ENCODE peak calls at places on chromosomes 16 and 17, in eight cellular contexts. M is activated CD8-positive, alpha-beta T cell treated with anti-CD3 and anti-CD28 coated beads, Interleukin-2, amount 10 ng/mL, durations not matched to agents 7 days and 5 days; O is CD4-positive, alpha-beta T cell; W is HTR-8/SVneo; S is NCI-H1048; K is SHP77; U is stimulated activated CD4-positive, alpha-beta T cell treated with anti-CD3 and anti-CD28 coated beads, Interleukin-1b, Interleukin-23, amount 100 ng/mL, for 4 hours; R is nephron progenitor cell. J is an unnamed sample.

GRCh38 chr17:30093463-30094147 is 23.0 kb upstream of the NSRP1 start:
- DNase-seq in M (peak), O (peak), W (peak), S (no peak), K (peak), U (no peak), R (peak), J (peak)

GRCh38 chr17:76462556-76463290 is 4.7 kb upstream of the AANAT start:
- DNase-seq in M (no peak), O (no peak), W (no peak), S (no peak), K (no peak), U (no peak), R (no peak), J (no peak)

GRCh38 chr16:83390759-83391158 is 417.0 kb upstream of the HSBP1 start:
- DNase-seq in M (no peak), O (no peak), W (no peak), S (no peak), K (no peak), U (no peak), R (no peak), J (no peak)

GRCh38 chr16:88128556-88128955 is 177.3 kb downstream of the BANP start:
- DNase-seq in M (no peak), O (no peak), W (no peak), S (no peak), K (no peak), U (no peak), R (no peak), J (no peak)

GRCh38 chr17:33469911-33470310 is 176.8 kb upstream of the ASIC2 start:
- DNase-seq in M (no peak), O (no peak), W (peak), S (no peak), K (peak), U (no peak), R (no peak), J (peak)

GRCh38 chr16:78606572-78606971 is 507.1 kb downstream of the WWOX start:
- DNase-seq in M (no peak), O (no peak), W (no peak), S (no peak), K (no peak), U (no peak), R (no peak), J (no peak)

GRCh38 chr17:71633391-71633849 is 487.4 kb upstream of the SOX9 start:
- DNase-seq in M (no peak), O (no peak), W (peak), S (no peak), K (no peak), U (no peak), R (no peak), J (peak)

GRCh38 chr17:39576187-39576586 is 31.5 kb downstream of the NEUROD2 start:
- DNase-seq in M (no peak), O (no peak), W (peak), S (no peak), K (peak), U (no peak), R (peak), J (no peak)

GRCh38 chr16:57325458-57325857 is 33.1 kb upstream of the CCL22 start:
- DNase-seq in M (no peak), O (no peak), W (no peak), S (no peak), K (no peak), U (no peak), R (no peak), J (no peak)

GRCh38 chr17:17855334-17855725 is 18.5 kb upstream of the SREBF1 start:
- DNase-seq in M (no peak), O (no peak), W (no peak), S (no peak), K (no peak), U (no peak), R (no peak), J (no peak)

GRCh38 chr16:23398987-23399805 is 53.8 kb downstream of the COG7 start:
- DNase-seq in M (no peak), O (no peak), W (no peak), S (no peak), K (no peak), U (no peak), R (peak), J (peak)

GRCh38 chr17:3400008-3400407 is 1.8 kb upstream of the OR1E1 start:
- DNase-seq in M (no peak), O (no peak), W (no peak), S (no peak), K (peak), U (no peak), R (no peak), J (no peak)

GRCh38 chr17:3892095-3892998 is 506 bp downstream of the CAMKK1 start:
- DNase-seq in M (peak), O (peak), W (peak), S (no peak), K (peak), U (peak), R (peak), J (peak)

GRCh38 chr17:69012895-69013805 is 47.6 kb downstream of the ABCA9 start:
- DNase-seq in M (no peak), O (no peak), W (peak), S (no peak), K (no peak), U (no peak), R (no peak), J (peak)

J was measured in astrocyte of the spinal cord.